ENCODE peak calls at places on chromosome 2, in seven cellular contexts. One of them, this sample, is unnamed.

GRCh38 chr2:210199186-210199765 is 26.0 kb downstream of the ACADL start:
- DNase-seq in HepG2: peak
- DNase-seq in K562: peak
- DNase-seq in SK-N-SH: no peak
- DNase-seq in HCT116: peak
- DNase-seq in GM12878: no peak
- DNase-seq in H1: no peak
- DNase-seq in this sample: no peak

GRCh38 chr2:207505180-207505579 is 24.6 kb upstream of the CREB1 start:
- DNase-seq in HepG2: no peak
- DNase-seq in K562: no peak
- DNase-seq in SK-N-SH: no peak
- DNase-seq in HCT116: no peak
- DNase-seq in GM12878: no peak
- DNase-seq in H1: no peak
- DNase-seq in this sample: no peak

GRCh38 chr2:116467243-116467642 is 1347.2 kb upstream of the DDX18 start:
- DNase-seq in HepG2: no peak
- DNase-seq in K562: no peak
- DNase-seq in SK-N-SH: no peak
- DNase-seq in HCT116: no peak
- DNase-seq in GM12878: no peak
- DNase-seq in H1: no peak
- DNase-seq in this sample: no peak

GRCh38 chr2:66170681-66171234 is 264.2 kb upstream of the MEIS1 start:
- DNase-seq in HepG2: no peak
- DNase-seq in K562: no peak
- DNase-seq in SK-N-SH: no peak
- DNase-seq in HCT116: no peak
- DNase-seq in GM12878: no peak
- DNase-seq in H1: no peak
- DNase-seq in this sample: no peak

GRCh38 chr2:226660524-226660923 is 139.1 kb downstream of the IRS1 start:
- DNase-seq in HepG2: no peak
- DNase-seq in K562: no peak
- DNase-seq in SK-N-SH: no peak
- DNase-seq in HCT116: no peak
- DNase-seq in GM12878: no peak
- DNase-seq in H1: no peak
- DNase-seq in this sample: no peak

GRCh38 chr2:85865539-85866164 is 23.1 kb downstream of the ST3GAL5 start:
- DNase-seq in HepG2: no peak
- DNase-seq in K562: no peak
- DNase-seq in SK-N-SH: no peak
- DNase-seq in HCT116: no peak
- DNase-seq in GM12878: peak
- DNase-seq in H1: no peak
- DNase-seq in this sample: no peak

GRCh38 chr2:8796878-8797550 is 40.4 kb downstream of the KIDINS220 start:
- DNase-seq in HepG2: no peak
- DNase-seq in K562: no peak
- DNase-seq in SK-N-SH: no peak
- DNase-seq in HCT116: no peak
- DNase-seq in GM12878: peak
- DNase-seq in H1: no peak
- DNase-seq in this sample: no peak

GRCh38 chr2:62340981-62341624 is 145.2 kb downstream of the B3GNT2 start:
- DNase-seq in HepG2: no peak
- DNase-seq in K562: no peak
- DNase-seq in SK-N-SH: peak
- DNase-seq in HCT116: no peak
- DNase-seq in GM12878: peak
- DNase-seq in H1: no peak
- DNase-seq in this sample: no peak

GRCh38 chr2:181678033-181678586 is 2.2 kb downstream of the NEUROD1 start:
- DNase-seq in HepG2: peak
- DNase-seq in K562: peak
- DNase-seq in SK-N-SH: no peak
- DNase-seq in HCT116: no peak
- DNase-seq in GM12878: no peak
- DNase-seq in H1: peak
- DNase-seq in this sample: peak

GRCh38 chr2:71558300-71559051 is 105.1 kb downstream of the DYSF start:
- DNase-seq in HepG2: no peak
- DNase-seq in K562: no peak
- DNase-seq in SK-N-SH: no peak
- DNase-seq in HCT116: no peak
- DNase-seq in GM12878: no peak
- DNase-seq in H1: no peak
- DNase-seq in this sample: peak

GRCh38 chr2:223760838-223761502 is 76.4 kb downstream of the AP1S3 start:
- DNase-seq in HepG2: peak
- DNase-seq in K562: no peak
- DNase-seq in SK-N-SH: peak
- DNase-seq in HCT116: peak
- DNase-seq in GM12878: peak
- DNase-seq in H1: no peak
- DNase-seq in this sample: no peak

GRCh38 chr2:134737671-134738070 is 18.9 kb upstream of the TMEM163 start:
- DNase-seq in HepG2: no peak
- DNase-seq in K562: no peak
- DNase-seq in SK-N-SH: no peak
- DNase-seq in HCT116: no peak
- DNase-seq in GM12878: no peak
- DNase-seq in H1: no peak
- DNase-seq in this sample: no peak

DNA sequence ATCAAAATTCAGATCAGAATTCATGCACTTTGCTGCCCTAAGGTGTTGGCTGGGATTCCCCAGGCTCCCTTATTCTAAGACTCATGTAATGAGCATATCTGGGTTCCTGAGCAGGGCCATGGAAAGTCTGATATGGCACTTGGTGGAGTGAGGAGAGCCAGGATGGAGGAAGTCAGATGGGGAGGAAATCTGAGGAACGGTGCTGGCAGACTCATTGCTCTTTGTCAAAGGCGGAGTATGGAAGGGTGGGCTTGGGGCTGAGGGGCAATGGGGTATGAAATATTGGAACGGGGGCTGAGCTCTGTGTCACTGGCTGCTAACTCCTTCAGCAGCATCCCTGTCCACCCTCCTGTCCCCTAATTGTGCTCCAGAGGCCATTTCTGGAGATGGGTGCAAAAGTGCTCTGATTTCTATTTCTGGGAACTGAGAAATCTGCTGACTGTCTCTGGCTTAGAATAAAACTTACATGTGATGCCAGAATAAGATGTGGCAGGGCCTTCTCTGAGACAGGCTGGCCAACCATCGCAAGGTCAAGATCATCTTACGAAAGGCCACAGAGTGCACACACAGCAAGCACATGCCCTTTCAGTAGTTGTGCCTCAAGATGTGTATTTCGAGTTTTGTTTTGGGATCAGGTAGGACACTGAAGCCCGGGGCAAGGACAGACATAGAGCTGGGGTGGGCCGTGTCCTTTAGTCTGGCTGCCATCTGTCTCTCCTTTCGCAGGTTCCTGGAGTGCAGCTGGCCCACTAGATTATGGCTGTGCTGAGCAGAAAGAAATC is 480.0 kb upstream of the HS6ST1 start:
- DNase-seq in HepG2: no peak
- DNase-seq in K562: no peak
- DNase-seq in SK-N-SH: no peak
- DNase-seq in HCT116: no peak
- DNase-seq in GM12878: no peak
- DNase-seq in H1: no peak
- DNase-seq in this sample: no peak
- TF ChIP-seq YY1 in HepG2: no peak
- TF ChIP-seq YY1 in K562: no peak
- TF ChIP-seq YY1 in SK-N-SH: no peak
- TF ChIP-seq YY1 in HCT116: no peak
- TF ChIP-seq YY1 in GM12878: no peak
- TF ChIP-seq YY1 in H1: no peak
- TF ChIP-seq YY1 in this sample: no peak

GRCh38 chr2:30267161-30267568 is 35.8 kb downstream of the LBH start:
- DNase-seq in HepG2: no peak
- DNase-seq in K562: peak
- DNase-seq in SK-N-SH: no peak
- DNase-seq in HCT116: no peak
- DNase-seq in GM12878: no peak
- DNase-seq in H1: no peak
- DNase-seq in this sample: no peak

GRCh38 chr2:30267576-30267975 is 36.2 kb downstream of the LBH start:
- DNase-seq in HepG2: no peak
- DNase-seq in K562: no peak
- DNase-seq in SK-N-SH: no peak
- DNase-seq in HCT116: no peak
- DNase-seq in GM12878: no peak
- DNase-seq in H1: no peak
- DNase-seq in this sample: no peak

GRCh38 chr2:30265441-30266015 is 34.2 kb downstream of the LBH start:
- DNase-seq in HepG2: no peak
- DNase-seq in K562: no peak
- DNase-seq in SK-N-SH: no peak
- DNase-seq in HCT116: no peak
- DNase-seq in GM12878: no peak
- DNase-seq in H1: no peak
- DNase-seq in this sample: no peak

GRCh38 chr2:30266705-30267104 is 35.4 kb downstream of the LBH start:
- DNase-seq in HepG2: no peak
- DNase-seq in K562: no peak
- DNase-seq in SK-N-SH: no peak
- DNase-seq in HCT116: no peak
- DNase-seq in GM12878: no peak
- DNase-seq in H1: no peak
- DNase-seq in this sample: no peak

DNA sequence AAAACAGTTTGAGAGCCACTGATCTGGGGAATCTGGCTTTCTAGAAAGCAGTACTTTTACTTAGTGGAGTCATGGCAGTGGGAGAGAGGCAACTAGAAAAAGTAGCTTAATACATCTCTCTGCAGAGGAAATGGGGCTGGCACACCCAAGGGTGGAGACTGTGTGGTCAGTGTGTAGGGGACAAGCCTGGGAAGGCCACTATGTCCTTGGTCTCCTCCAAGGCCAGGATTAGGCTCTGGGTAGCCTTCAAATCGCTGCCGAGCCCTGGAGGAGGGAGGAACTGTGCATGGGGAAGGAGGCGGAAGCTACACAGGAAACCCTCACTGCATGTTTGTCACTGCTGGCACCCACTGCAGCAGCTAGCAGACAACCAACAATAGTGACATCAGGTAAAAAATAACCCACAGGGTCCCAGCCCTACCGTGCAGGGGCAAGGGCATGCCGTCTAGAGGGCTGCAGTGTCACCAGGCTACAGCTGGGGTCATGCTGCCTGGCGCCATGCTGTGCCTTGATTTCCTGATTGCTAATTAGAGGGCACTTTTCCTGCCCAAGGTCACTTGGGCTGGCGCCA is 34.8 kb downstream of the LBH start:
- DNase-seq in HepG2: no peak
- DNase-seq in K562: no peak
- DNase-seq in SK-N-SH: no peak
- DNase-seq in HCT116: no peak
- DNase-seq in GM12878: no peak
- DNase-seq in H1: no peak
- DNase-seq in this sample: no peak
- TF ChIP-seq YY1 in HepG2: no peak
- TF ChIP-seq YY1 in K562: no peak
- TF ChIP-seq YY1 in SK-N-SH: no peak
- TF ChIP-seq YY1 in HCT116: no peak
- TF ChIP-seq YY1 in GM12878: no peak
- TF ChIP-seq YY1 in H1: no peak
- TF ChIP-seq YY1 in this sample: no peak

GRCh38 chr2:237152361-237152760 is 66.7 kb downstream of the COPS8 start:
- DNase-seq in HepG2: no peak
- DNase-seq in K562: no peak
- DNase-seq in SK-N-SH: no peak
- DNase-seq in HCT116: no peak
- DNase-seq in GM12878: no peak
- DNase-seq in H1: no peak
- DNase-seq in this sample: no peak
- TF ChIP-seq YY1 in HepG2: no peak
- TF ChIP-seq YY1 in K562: no peak
- TF ChIP-seq YY1 in SK-N-SH: no peak
- TF ChIP-seq YY1 in HCT116: no peak
- TF ChIP-seq YY1 in GM12878: no peak
- TF ChIP-seq YY1 in H1: no peak
- TF ChIP-seq YY1 in this sample: no peak

DNA sequence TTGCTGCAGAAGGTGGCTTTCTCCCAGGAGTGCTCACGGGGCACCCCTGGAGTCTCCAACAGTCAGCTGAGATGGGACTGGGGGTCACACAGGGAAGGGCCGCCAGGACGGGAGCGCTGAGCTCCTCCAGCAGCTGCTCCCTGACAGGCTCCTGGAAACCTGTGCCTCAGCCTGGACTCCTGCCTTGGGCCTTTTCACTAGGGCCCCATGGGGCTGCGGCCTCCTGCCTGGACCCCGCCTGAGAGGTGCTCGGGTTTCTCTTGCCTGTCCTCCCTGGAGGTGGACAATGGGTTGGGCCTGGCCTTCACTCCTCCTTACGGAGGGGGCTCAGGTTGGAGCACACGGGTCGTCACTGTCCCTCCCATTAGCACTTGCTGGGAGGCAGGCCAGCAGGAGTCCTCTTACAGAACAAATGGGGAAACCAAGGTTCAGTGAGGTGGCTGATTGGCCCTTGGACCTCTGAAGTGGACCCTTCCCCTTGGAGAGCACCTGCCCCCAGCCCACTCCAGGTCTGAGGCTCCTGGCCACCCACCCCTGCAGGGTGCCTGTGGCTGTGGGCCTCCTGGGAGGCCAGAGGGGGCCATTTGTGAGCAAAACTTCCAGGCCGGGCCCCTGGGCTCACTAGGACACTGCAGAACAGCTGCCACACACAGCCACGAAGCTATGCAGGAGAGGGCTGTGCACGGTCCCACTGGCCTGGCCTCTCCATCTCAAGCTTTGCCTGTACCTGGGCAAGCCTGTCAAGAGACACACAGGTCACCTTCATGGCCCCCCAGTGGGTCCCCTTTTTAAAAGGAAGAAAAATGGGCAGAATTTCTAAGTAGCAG is 57.1 kb upstream of the ODC1 start:
- DNase-seq in HepG2: no peak
- DNase-seq in K562: no peak
- DNase-seq in SK-N-SH: no peak
- DNase-seq in HCT116: no peak
- DNase-seq in GM12878: no peak
- DNase-seq in H1: peak
- DNase-seq in this sample: no peak
- TF ChIP-seq YY1 in HepG2: no peak
- TF ChIP-seq YY1 in K562: no peak
- TF ChIP-seq YY1 in SK-N-SH: no peak
- TF ChIP-seq YY1 in HCT116: no peak
- TF ChIP-seq YY1 in GM12878: no peak
- TF ChIP-seq YY1 in H1: no peak
- TF ChIP-seq YY1 in this sample: no peak